ENCODE peak calls at places on chromosomes 3 and 15, in six cellular contexts. T is upper lobe of left lung, O is HFFc6, D is ovary, C is neural progenitor cell, S is mucosa of descending colon. K is an unnamed sample.

GRCh38 chr15:63502843-63503738 is 1.3 kb upstream of the USP3 start:
- DNase-seq in O (peak), S (peak), D (peak), T (peak), C (peak), K (no peak)

GRCh38 chr3:24550588-24550987 is 55.9 kb upstream of the THRB start:
- DNase-seq in C (no peak), O (no peak), S (no peak), T (no peak), D (no peak), K (no peak)

GRCh38 chr15:25051399-25052154 is 96.8 kb downstream of the SNRPN start:
- DNase-seq in D (no peak), O (no peak), T (no peak), S (no peak), C (no peak), K (no peak)

GRCh38 chr15:101358895-101359294 is 63.8 kb upstream of the SNRPA1 start:
- DNase-seq in T (peak), S (no peak), C (no peak), D (no peak), O (peak), K (no peak)

GRCh38 chr15:67883228-67883773 is 43.5 kb upstream of the RNU6-1 start:
- DNase-seq in S (no peak), T (no peak), D (no peak), O (no peak), C (peak), K (no peak)

GRCh38 chr3:183817111-183817510 is 8.3 kb downstream of the MAP6D1 start:
- DNase-seq in S (no peak), O (no peak), D (no peak), T (peak), C (no peak), K (no peak)

GRCh38 chr3:56323986-56324420 is 144.3 kb downstream of the ERC2 start:
- DNase-seq in C (peak), D (no peak), S (no peak), O (peak), T (no peak), K (no peak)

GRCh38 chr15:66923438-66923881 is 141.9 kb upstream of the SMAD3 start:
- DNase-seq in D (no peak), S (peak), C (peak), T (no peak), O (no peak), K (no peak)

GRCh38 chr3:108132727-108133373 is 42.0 kb upstream of the CD47 start:
- DNase-seq in C (peak), O (peak), D (no peak), T (no peak), S (no peak), K (no peak)

GRCh38 chr3:82132210-82133069 is 371.0 kb upstream of the GBE1 start:
- DNase-seq in O (no peak), S (no peak), T (no peak), C (no peak), D (no peak), K (no peak)

GRCh38 chr15:32688151-32688639 is 29.6 kb upstream of the GREM1 start:
- DNase-seq in C (no peak), T (no peak), O (peak), S (peak), D (no peak), K (no peak)

GRCh38 chr3:168100777-168101492 is 5.2 kb upstream of the GOLIM4 start:
- DNase-seq in D (no peak), C (no peak), T (no peak), S (no peak), O (peak), K (no peak)

GRCh38 chr3:171994646-171995441 is 44.5 kb upstream of the FNDC3B start:
- DNase-seq in T (no peak), D (no peak), C (no peak), S (no peak), O (peak), K (no peak)

GRCh38 chr15:49688135-49688790 is 67.4 kb downstream of the DTWD1 start:
- DNase-seq in O (no peak), D (no peak), T (no peak), S (no peak), C (no peak), K (no peak)

GRCh38 chr3:190941694-190942280 is 79.3 kb upstream of the GMNC start:
- DNase-seq in C (peak), S (no peak), T (no peak), D (no peak), O (no peak), K (no peak)

GRCh38 chr15:33242669-33243191 is 48.2 kb upstream of the FMN1 start:
- DNase-seq in D (no peak), O (peak), T (no peak), C (peak), S (no peak), K (no peak)

GRCh38 chr3:25080461-25080860 is 347.6 kb upstream of the RARB start:
- DNase-seq in C (no peak), S (no peak), O (no peak), T (no peak), D (no peak), K (no peak)

GRCh38 chr3:14508966-14509795 is 31.0 kb downstream of the GRIP2 start:
- DNase-seq in T (peak), O (no peak), C (peak), S (peak), D (peak), K (peak)

GRCh38 chr15:89379818-89380217 is 45.2 kb upstream of the POLG start:
- DNase-seq in T (no peak), C (peak), S (no peak), O (no peak), D (no peak), K (no peak)

GRCh38 chr15:61871926-61872522 is 188.2 kb downstream of the VPS13C start:
- DNase-seq in D (no peak), O (peak), S (no peak), C (peak), T (no peak), K (no peak)

GRCh38 chr15:48520376-48521155 is 124.9 kb downstream of the FBN1 start:
- DNase-seq in O (no peak), S (no peak), T (peak), C (peak), D (no peak), K (no peak)

GRCh38 chr3:162134571-162134970 is 638.0 kb downstream of the OTOL1 start:
- DNase-seq in S (no peak), O (no peak), T (no peak), C (no peak), D (no peak), K (no peak)

GRCh38 chr15:67750371-67750770 is 74.9 kb upstream of the SKOR1 start:
- DNase-seq in S (no peak), C (no peak), O (no peak), D (no peak), T (no peak), K (no peak)

GRCh38 chr3:128334086-128334650 is 132.5 kb downstream of the DNAJB8 start:
- DNase-seq in D (peak), S (no peak), O (no peak), C (no peak), T (no peak), K (no peak)

GRCh38 chr3:37863552-37863865 is 1.8 kb downstream of the CTDSPL start:
- DNase-seq in T (no peak), S (no peak), D (no peak), C (no peak), O (no peak), K (no peak)

GRCh38 chr15:57301307-57301706 is 75.0 kb upstream of the CGNL1 start:
- DNase-seq in D (no peak), S (no peak), C (no peak), O (no peak), T (no peak), K (no peak)

GRCh38 chr3:150300847-150301517 is 107.1 kb upstream of the TSC22D2 start:
- DNase-seq in O (peak), C (no peak), S (no peak), D (no peak), T (no peak), K (no peak)

GRCh38 chr3:81684739-81685395 is 76.6 kb downstream of the GBE1 start:
- DNase-seq in D (no peak), O (peak), S (peak), C (no peak), T (no peak), K (no peak)

GRCh38 chr15:35293353-35294130 is 208.4 kb upstream of the NANOGP8 start:
- DNase-seq in S (no peak), O (peak), T (no peak), C (no peak), D (no peak), K (no peak)

GRCh38 chr15:60916032-60916673 is 312.9 kb downstream of the RORA start:
- DNase-seq in C (no peak), T (no peak), O (no peak), D (no peak), S (no peak), K (no peak)

GRCh38 chr3:37980477-37981347 is 9.9 kb upstream of the VILL start:
- DNase-seq in S (peak), D (no peak), C (no peak), O (no peak), T (no peak), K (no peak)

DNA sequence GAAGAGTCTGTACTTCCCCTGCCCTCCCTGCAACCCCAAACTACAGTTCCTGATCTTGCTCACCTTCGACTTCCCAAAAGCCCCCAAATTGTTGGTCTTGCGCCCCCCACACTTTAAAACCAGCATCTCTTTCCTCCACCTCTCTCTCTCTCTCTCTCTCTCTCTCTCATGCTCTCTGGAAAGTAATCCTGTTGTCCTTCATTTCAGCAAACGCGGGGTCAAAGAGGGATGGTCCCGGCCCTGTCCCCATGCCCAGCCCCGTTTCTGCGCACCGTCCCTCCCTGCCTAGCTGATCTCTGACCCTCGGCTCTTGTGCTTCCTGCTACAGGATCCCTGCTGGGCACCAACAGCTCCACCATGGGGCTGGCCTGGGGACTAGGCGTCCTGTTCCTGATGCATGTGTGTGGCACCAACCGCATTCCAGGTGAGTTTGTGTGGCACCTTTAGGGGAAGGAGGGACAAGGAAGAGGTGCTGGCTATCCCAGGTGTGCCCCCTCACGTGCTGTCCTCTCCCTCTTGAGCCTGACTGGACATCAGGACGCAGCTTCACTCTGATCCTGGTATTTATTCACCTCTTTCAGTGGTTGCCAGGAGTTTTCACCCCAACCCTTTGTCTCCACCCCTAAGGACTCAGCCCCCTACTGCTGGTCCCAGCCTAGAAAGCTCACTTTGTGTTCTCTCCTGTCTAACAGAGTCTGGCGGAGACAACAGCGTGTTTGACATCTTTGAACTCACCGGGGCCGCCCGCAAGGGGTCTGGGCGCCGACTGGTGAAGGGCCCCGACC is 814 bp downstream of the THBS1 start:
- DNase-seq in T (peak), D (peak), S (peak), O (peak), C (peak), K (no peak)
- TF ChIP-seq CTCF in T (peak), D (peak), S (peak), O (peak), C (peak), K (no peak)

GRCh38 chr3:165339753-165340152 is 143.6 kb upstream of the SLITRK3 start:
- DNase-seq in O (no peak), T (no peak), D (no peak), S (peak), C (peak), K (no peak)
- TF ChIP-seq CTCF in O (no peak), T (no peak), D (no peak), S (no peak), C (peak), K (peak)

GRCh38 chr3:4674216-4674615 is 181.1 kb downstream of the ITPR1 start:
- DNase-seq in T (no peak), S (no peak), D (no peak), C (no peak), O (no peak), K (no peak)

GRCh38 chr3:4666078-4666477 is 172.9 kb downstream of the ITPR1 start:
- DNase-seq in C (no peak), D (no peak), O (no peak), T (no peak), S (no peak), K (no peak)

GRCh38 chr3:4672727-4673126 is 179.6 kb downstream of the ITPR1 start:
- DNase-seq in C (no peak), O (no peak), T (no peak), D (no peak), S (no peak), K (no peak)

GRCh38 chr3:4665197-4665596 is 172.0 kb downstream of the ITPR1 start:
- DNase-seq in D (no peak), C (no peak), S (no peak), T (peak), O (no peak), K (no peak)

DNA sequence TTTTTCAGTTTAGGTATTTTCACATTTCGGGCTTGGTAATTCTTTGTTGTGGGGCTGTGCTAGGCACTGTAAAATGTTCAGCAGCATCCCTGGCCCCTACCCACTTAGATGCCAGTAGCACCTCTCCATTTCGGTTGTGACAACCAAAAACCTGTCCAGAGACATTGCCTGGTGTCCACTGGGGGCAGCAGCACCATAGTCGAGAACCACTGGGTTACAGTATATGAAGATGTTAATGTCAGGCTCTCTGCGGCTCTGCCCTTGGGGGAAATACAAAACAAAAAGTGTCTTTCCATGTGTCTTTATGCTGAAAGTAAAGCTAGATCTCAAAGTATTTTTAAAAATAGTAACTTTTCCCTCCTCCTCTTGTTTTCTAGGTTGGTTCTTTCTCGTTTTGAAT is 177.2 kb downstream of the ITPR1 start:
- DNase-seq in S (no peak), C (peak), T (no peak), D (no peak), O (no peak), K (no peak)
- TF ChIP-seq CTCF in S (no peak), C (peak), T (no peak), D (no peak), O (peak), K (no peak)

GRCh38 chr15:53808058-53808703 is 48.7 kb upstream of the WDR72 start:
- DNase-seq in C (peak), D (no peak), T (no peak), O (no peak), S (no peak), K (no peak)

GRCh38 chr15:53807500-53807899 is 48.0 kb upstream of the WDR72 start:
- DNase-seq in C (no peak), S (no peak), O (no peak), D (no peak), T (no peak), K (no peak)

GRCh38 chr15:53811530-53811929 is 52.1 kb upstream of the WDR72 start:
- DNase-seq in S (peak), T (no peak), O (peak), C (peak), D (no peak), K (no peak)
- TF ChIP-seq CTCF in S (no peak), T (no peak), O (peak), C (peak), D (no peak), K (no peak)

GRCh38 chr3:26104856-26105255 is 315.0 kb downstream of the OXSM start:
- DNase-seq in S (no peak), D (no peak), C (no peak), T (no peak), O (no peak), K (no peak)

GRCh38 chr3:26099692-26100091 is 309.8 kb downstream of the OXSM start:
- DNase-seq in O (no peak), C (no peak), D (no peak), S (no peak), T (no peak), K (no peak)

GRCh38 chr3:26102376-26103110 is 312.7 kb downstream of the OXSM start:
- DNase-seq in T (no peak), D (no peak), C (no peak), S (no peak), O (no peak), K (no peak)

DNA sequence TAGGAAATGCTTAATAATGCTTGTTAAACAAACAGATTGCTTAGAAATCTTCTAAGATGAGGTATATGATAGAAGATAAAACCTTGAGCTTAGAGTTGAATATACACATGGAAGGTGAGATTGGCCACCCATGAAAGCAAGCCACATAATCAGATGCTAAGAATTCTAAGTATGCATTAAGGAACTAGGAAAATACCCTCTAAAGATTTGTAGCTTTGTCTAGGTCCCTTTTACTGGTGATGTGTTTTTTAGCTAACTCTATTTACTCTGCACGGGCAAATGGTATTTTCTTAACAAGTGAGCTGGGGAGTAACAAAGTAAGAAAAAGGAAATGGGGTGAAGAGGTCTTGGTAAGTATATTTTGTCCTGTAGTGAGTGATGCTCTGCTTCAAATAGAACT is 310.3 kb downstream of the OXSM start:
- DNase-seq in C (no peak), D (no peak), S (no peak), T (no peak), O (no peak), K (no peak)
- TF ChIP-seq CTCF in C (no peak), D (no peak), S (no peak), T (no peak), O (no peak), K (no peak)

GRCh38 chr3:115918900-115919299 is 295.6 kb downstream of the GAP43 start:
- DNase-seq in S (no peak), T (no peak), O (no peak), D (no peak), C (no peak), K (no peak)

GRCh38 chr3:115912372-115912771 is 289.1 kb downstream of the GAP43 start:
- DNase-seq in D (peak), T (no peak), C (no peak), S (peak), O (no peak), K (no peak)

GRCh38 chr3:115916866-115917265 is 293.6 kb downstream of the GAP43 start:
- DNase-seq in O (no peak), C (no peak), S (no peak), D (no peak), T (no peak), K (no peak)

GRCh38 chr3:115915061-115915460 is 291.8 kb downstream of the GAP43 start:
- DNase-seq in D (no peak), S (no peak), O (no peak), T (no peak), C (no peak), K (no peak)

GRCh38 chr3:115913069-115913686 is 289.9 kb downstream of the GAP43 start:
- DNase-seq in T (no peak), D (no peak), C (no peak), S (no peak), O (peak), K (no peak)
- TF ChIP-seq CTCF in T (peak), D (no peak), C (peak), S (no peak), O (peak), K (peak)

DNA sequence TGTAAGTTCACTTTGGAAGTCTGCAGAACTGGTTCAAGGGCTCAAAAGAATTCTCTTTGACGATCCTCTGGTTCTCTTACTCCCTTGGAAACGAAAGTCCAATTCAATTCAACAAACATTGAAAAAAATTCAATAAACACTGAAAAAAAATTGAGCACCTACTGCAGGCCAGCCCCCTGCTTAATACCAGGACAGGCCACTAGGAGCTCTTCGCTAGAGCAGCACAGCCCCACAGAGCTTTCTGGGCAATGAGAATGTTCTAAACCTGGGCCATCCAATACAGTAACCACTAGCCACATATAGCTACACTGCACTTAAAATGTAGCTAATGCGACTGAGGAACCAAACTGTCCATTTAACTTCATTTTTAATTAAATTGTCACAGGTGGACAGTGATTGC is 50.4 kb upstream of the DCLK3 start:
- DNase-seq in C (no peak), S (no peak), D (no peak), T (no peak), O (no peak), K (no peak)
- TF ChIP-seq CTCF in C (peak), S (no peak), D (no peak), T (no peak), O (peak), K (no peak)

GRCh38 chr3:179355996-179356395 is 8.5 kb downstream of the MFN1 start:
- DNase-seq in S (no peak), T (no peak), C (no peak), O (no peak), D (no peak), K (no peak)
- TF ChIP-seq CTCF in S (no peak), T (no peak), C (no peak), O (no peak), D (no peak), K (no peak)

DNA sequence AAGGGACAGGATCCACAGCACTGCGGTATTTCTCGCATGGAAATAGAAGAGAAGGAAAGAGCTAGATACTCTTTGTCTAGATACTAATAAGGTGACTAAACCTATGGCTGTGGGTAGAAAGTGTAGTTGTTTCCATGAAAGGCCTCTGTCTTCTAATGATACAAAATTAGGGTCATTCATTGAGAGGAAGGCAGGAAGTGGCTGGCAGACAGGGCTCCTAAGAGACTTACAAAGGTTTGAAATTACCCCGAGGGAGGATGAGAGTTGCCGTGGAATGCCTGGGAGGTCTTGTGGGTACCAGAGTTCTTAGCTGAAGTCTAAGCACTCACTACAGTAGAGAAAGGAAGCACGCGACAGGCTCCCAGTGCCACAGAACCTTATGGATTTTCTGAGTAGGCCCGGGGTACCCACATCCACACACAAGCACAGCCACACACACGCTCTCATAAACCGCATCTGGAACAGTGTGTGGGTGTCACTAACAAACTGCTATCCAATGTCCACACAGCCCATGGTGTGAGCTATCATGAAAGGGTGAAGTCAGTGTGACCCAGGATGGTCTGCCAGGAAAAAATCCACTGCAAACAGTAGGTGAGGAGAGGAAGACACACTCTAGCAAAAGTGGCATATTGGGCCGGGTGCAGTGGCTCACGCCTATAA is 221.4 kb downstream of the FAM43A start:
- DNase-seq in C (no peak), T (no peak), D (no peak), O (no peak), S (no peak), K (no peak)
- TF ChIP-seq CTCF in C (no peak), T (no peak), D (no peak), O (no peak), S (no peak), K (no peak)